ENCODE peak calls at places on chromosomes 6 and 20, in six cellular contexts. X is MCF 10A, B is renal cortical epithelial cell, W is HFFc6, A is endothelial cell, T is GM23248. E is an unnamed sample.

GRCh38 chr6:41755895-41756294 is 8.7 kb upstream of the PGC start:
- DNase-seq in X (no peak), W (no peak), T (no peak), B (no peak), A (no peak), E (no peak)

GRCh38 chr6:52995913-52996685 is 1.0 kb upstream of the GSTA4 start:
- DNase-seq in W (peak; percentile 10), T (peak; percentile 75), B (peak; percentile 78), A (peak; percentile 29), X (peak; percentile 82), E (peak; percentile 70)

GRCh38 chr6:42720739-42721138 is 1.7 kb downstream of the PRPH2 start:
- DNase-seq in B (peak; percentile 56), A (no peak), X (no peak), T (peak; percentile 34), W (no peak), E (no peak)

GRCh38 chr6:38476141-38476540 is 163.6 kb downstream of the BTBD9 start:
- DNase-seq in W (no peak), X (no peak), T (peak; percentile 48), A (no peak), B (peak; percentile 31), E (no peak)

GRCh38 chr6:7110092-7110792 is 2.5 kb downstream of the RREB1 start:
- DNase-seq in W (no peak), B (no peak), X (no peak), T (no peak), A (no peak), E (no peak)

GRCh38 chr6:106519460-106520394 is 109.6 kb downstream of the RTN4IP1 start:
- DNase-seq in A (no peak), W (peak; percentile 91), B (peak; percentile 92), X (peak; percentile 98), T (peak; percentile 98), E (peak; percentile 84)

GRCh38 chr6:75409928-75410327 is 83.7 kb downstream of the FILIP1 start:
- DNase-seq in A (no peak), X (no peak), W (peak; percentile 88), T (peak; percentile 50), B (peak; percentile 95), E (no peak)

GRCh38 chr20:62054451-62054953 is 11.2 kb downstream of the TAF4 start:
- DNase-seq in A (no peak), W (no peak), T (no peak), B (no peak), X (no peak), E (no peak)

GRCh38 chr6:63636516-63636968 is 940 bp downstream of the PHF3 start:
- DNase-seq in X (peak; percentile 60), T (peak; percentile 69), W (peak; percentile 11), B (peak; percentile 25), A (peak; percentile 50), E (no peak)

GRCh38 chr6:112038756-112039430 is 15.0 kb upstream of the CCN6 start:
- DNase-seq in X (no peak), T (peak; percentile 91), A (no peak), W (no peak), B (peak; percentile 21), E (no peak)

GRCh38 chr6:81204741-81205140 is 547.7 kb downstream of the TENT5A start:
- DNase-seq in W (peak; percentile 52), B (no peak), X (no peak), T (peak; percentile 53), A (no peak), E (peak; percentile 16)

GRCh38 chr6:40989204-40990179 is 49.5 kb downstream of the UNC5CL start:
- DNase-seq in B (no peak), T (no peak), W (no peak), X (no peak), A (no peak), E (no peak)

GRCh38 chr6:29984992-29985391 is 42.7 kb downstream of the HLA-A start:
- DNase-seq in W (no peak), B (no peak), X (no peak), T (no peak), A (no peak), E (no peak)

GRCh38 chr6:51495016-51495805 is 592.2 kb downstream of the PKHD1 start:
- DNase-seq in T (no peak), A (no peak), X (no peak), W (no peak), B (no peak), E (no peak)

GRCh38 chr6:5050009-5050408 is 35.1 kb upstream of the PPP1R3G start:
- DNase-seq in X (no peak), B (no peak), A (no peak), W (no peak), T (no peak), E (no peak)

GRCh38 chr6:2221724-2222274 is 23.6 kb downstream of the GMDS start:
- DNase-seq in B (peak; percentile 30), X (peak; percentile 20), A (no peak), T (no peak), W (no peak), E (no peak)

GRCh38 chr6:84197708-84198107 is 29.7 kb downstream of the CEP162 start:
- DNase-seq in T (no peak), B (no peak), W (no peak), X (no peak), A (no peak), E (no peak)

GRCh38 chr6:12173670-12174069 is 116.5 kb upstream of the EDN1 start:
- DNase-seq in W (peak; percentile 5), A (no peak), B (peak; percentile 85), T (no peak), X (no peak), E (no peak)

GRCh38 chr6:147248859-147249258 is 44.6 kb downstream of the STXBP5 start:
- DNase-seq in X (no peak), B (no peak), T (no peak), A (no peak), W (no peak), E (no peak)

GRCh38 chr20:35617397-35618031 is 1.9 kb downstream of the SPAG4 start:
- DNase-seq in T (peak; percentile 69), W (peak; percentile 39), X (peak; percentile 70), A (peak; percentile 48), B (peak; percentile 82), E (peak; percentile 16)

GRCh38 chr6:112939543-112939942 is 592.4 kb downstream of the RFPL4B start:
- DNase-seq in B (peak; percentile 70), T (no peak), X (peak; percentile 35), W (no peak), A (no peak), E (no peak)

GRCh38 chr6:126944512-126944911 is 174.0 kb upstream of the RSPO3 start:
- DNase-seq in X (no peak), W (no peak), A (no peak), T (no peak), B (no peak), E (no peak)

GRCh38 chr20:32252189-32252588 is 25.3 kb upstream of the KIF3B start:
- DNase-seq in A (no peak), B (no peak), X (no peak), W (no peak), T (no peak), E (no peak)

GRCh38 chr6:20876016-20876415 is 341.8 kb downstream of the CDKAL1 start:
- DNase-seq in X (no peak), A (no peak), T (peak; percentile 67), B (peak; percentile 62), W (peak; percentile 41), E (peak; percentile 37)

GRCh38 chr6:4466260-4466659 is 309.9 kb upstream of the CDYL start:
- DNase-seq in W (no peak), T (no peak), X (peak; percentile 56), A (no peak), B (peak; percentile 83), E (no peak)

GRCh38 chr6:43269273-43270007 is 26.2 kb downstream of the TTBK1 start:
- DNase-seq in T (peak; percentile 42), B (no peak), X (no peak), W (no peak), A (no peak), E (no peak)

GRCh38 chr20:44549123-44549522 is 27.3 kb upstream of the SERINC3 start:
- DNase-seq in T (no peak), A (no peak), W (no peak), X (no peak), B (no peak), E (no peak)

GRCh38 chr20:5652626-5653573 is 97.3 kb upstream of the SHLD1 start:
- DNase-seq in W (peak; percentile 53), B (no peak), T (peak; percentile 91), X (peak; percentile 88), A (no peak), E (no peak)

GRCh38 chr6:117840541-117840983 is 66.5 kb upstream of the SLC35F1 start:
- DNase-seq in T (peak; percentile 60), W (peak; percentile 36), B (peak; percentile 68), A (peak; percentile 51), X (peak; percentile 82), E (no peak)

GRCh38 chr20:61125536-61126180 is 126.4 kb upstream of the CDH4 start:
- DNase-seq in W (no peak), X (no peak), A (no peak), T (no peak), B (no peak), E (no peak)

GRCh38 chr20:18496042-18496441 is 983 bp downstream of the RBBP9 start:
- DNase-seq in A (no peak), X (peak; percentile 34), B (no peak), W (no peak), T (peak; percentile 16), E (no peak)

GRCh38 chr20:53960586-53961386 is 109.6 kb downstream of the BCAS1 start:
- DNase-seq in X (no peak), A (no peak), B (peak; percentile 74), W (no peak), T (peak; percentile 58), E (peak; percentile 33)

GRCh38 chr20:63532449-63532971 is 4.7 kb downstream of the PTK6 start:
- DNase-seq in T (no peak), W (no peak), A (no peak), X (no peak), B (no peak), E (no peak)

GRCh38 chr20:62557999-62558408 is 82.2 kb upstream of the GATA5 start:
- DNase-seq in W (no peak), T (no peak), A (no peak), X (no peak), B (no peak), E (no peak)

GRCh38 chr6:17505062-17505476 is 95.0 kb upstream of the FAM8A1 start:
- DNase-seq in T (peak; percentile 51), X (peak; percentile 33), W (peak; percentile 15), A (no peak), B (peak; percentile 37), E (no peak)

GRCh38 chr6:37698264-37699137 is 818 bp upstream of the MDGA1 start:
- DNase-seq in X (peak; percentile 29), A (peak; percentile 54), B (no peak), T (peak; percentile 64), W (peak; percentile 40), E (no peak)

GRCh38 chr6:108654465-108655106 is 93.9 kb downstream of the FOXO3 start:
- DNase-seq in B (no peak), W (no peak), A (no peak), T (no peak), X (no peak), E (no peak)

GRCh38 chr6:159103396-159104162 is 58.8 kb upstream of the TAGAP start:
- DNase-seq in W (no peak), B (no peak), X (no peak), T (no peak), A (no peak), E (no peak)

GRCh38 chr20:19793716-19794115 is 35.7 kb downstream of the RIN2 start:
- DNase-seq in T (no peak), X (no peak), W (no peak), A (no peak), B (no peak), E (no peak)